ENCODE peak calls at places on chromosomes 12 and 14, in eight cellular contexts. C is T-helper 1 cell, V is stomach, X is RCC 7860, L is amniotic stem cell, T is HFFc6, E is NCI-H2081, A is heart right ventricle. U is an unnamed sample.

GRCh38 chr14:75905505-75905904 is 76.3 kb downstream of the TGFB3 start:
- DNase-seq in C (no peak), V (peak), X (no peak), L (no peak), T (no peak), E (no peak), A (no peak), U (peak)

GRCh38 chr12:132224484-132224883 is 80.2 kb downstream of the NOC4L start:
- DNase-seq in C (no peak), V (no peak), X (no peak), L (no peak), T (no peak), E (no peak), A (no peak), U (no peak)

GRCh38 chr12:39533951-39534350 is 85.7 kb downstream of the ABCD2 start:
- DNase-seq in C (no peak), V (no peak), X (no peak), L (no peak), T (no peak), E (no peak), A (no peak), U (no peak)

GRCh38 chr12:121033625-121034349 is 5.3 kb downstream of the OASL start:
- DNase-seq in C (peak), V (peak), X (peak), L (no peak), T (peak), E (no peak), A (no peak), U (no peak)

GRCh38 chr12:28033538-28033915 is 61.0 kb upstream of the PTHLH start:
- DNase-seq in C (no peak), V (no peak), X (peak), L (no peak), T (peak), E (no peak), A (no peak), U (no peak)

GRCh38 chr12:58532855-58533608 is 387.3 kb downstream of the LRIG3 start:
- DNase-seq in C (no peak), V (no peak), X (no peak), L (no peak), T (no peak), E (no peak), A (no peak), U (no peak)

GRCh38 chr14:89365071-89365801 is 51.8 kb downstream of the FOXN3 start:
- DNase-seq in C (peak), V (peak), X (no peak), L (no peak), T (no peak), E (no peak), A (no peak), U (peak)

GRCh38 chr12:55728185-55728931 is 451 bp downstream of the CD63 start:
- DNase-seq in C (no peak), V (peak), X (no peak), L (no peak), T (peak), E (peak), A (peak), U (peak)

GRCh38 chr14:53295985-53296582 is 143.0 kb upstream of the DDHD1 start:
- DNase-seq in C (peak), V (no peak), X (no peak), L (no peak), T (peak), E (peak), A (no peak), U (no peak)

GRCh38 chr14:49984419-49984818 is 91.5 kb downstream of the ARF6 start:
- DNase-seq in C (peak), V (no peak), X (no peak), L (no peak), T (no peak), E (no peak), A (no peak), U (no peak)

GRCh38 chr14:64444984-64445845 is 20.1 kb upstream of the AKAP5 start:
- DNase-seq in C (peak), V (no peak), X (peak), L (peak), T (no peak), E (no peak), A (no peak), U (peak)

GRCh38 chr12:8950287-8950574 is 786 bp upstream of the M6PR start:
- DNase-seq in C (no peak), V (no peak), X (no peak), L (no peak), T (no peak), E (no peak), A (no peak), U (no peak)

GRCh38 chr12:112199136-112199535 is 73.8 kb downstream of the TRAFD1 start:
- DNase-seq in C (no peak), V (no peak), X (no peak), L (no peak), T (no peak), E (no peak), A (no peak), U (no peak)

U was measured in transverse colon.